ENCODE peak calls at places on chromosomes 3 and 15, in five cellular contexts. T, G, O, I and A are unnamed samples.

GRCh38 chr3:150736903-150737832 is 25.8 kb downstream of the SIAH2 start:
- DNase-seq in O (no peak), G (no peak), I (no peak), T (no peak), A (no peak)

GRCh38 chr15:73899197-73900128 is 26.1 kb downstream of the TBC1D21 start:
- DNase-seq in G (no peak), O (no peak), T (no peak), I (no peak), A (no peak)

GRCh38 chr3:279325-279724 is 82.8 kb downstream of the CHL1 start:
- DNase-seq in I (no peak), O (no peak), G (no peak), T (no peak), A (no peak)

GRCh38 chr3:32334675-32335074 is 57.0 kb upstream of the CMTM7 start:
- DNase-seq in I (no peak), G (peak), T (peak), O (no peak), A (no peak)

GRCh38 chr15:40456299-40456712 is 14.5 kb upstream of the CHST14 start:
- DNase-seq in I (peak), O (no peak), G (no peak), T (peak), A (no peak)

GRCh38 chr15:25811481-25811906 is 51.6 kb downstream of the ATP10A start:
- DNase-seq in I (no peak), T (no peak), O (no peak), G (no peak), A (peak)

GRCh38 chr15:50267577-50267976 is 2.1 kb upstream of the HDC start:
- DNase-seq in O (no peak), G (no peak), I (no peak), T (no peak), A (no peak)

GRCh38 chr3:57999423-58000115 is 8.7 kb upstream of the FLNB start:
- DNase-seq in T (peak), I (no peak), O (no peak), G (no peak), A (no peak)

GRCh38 chr3:17489139-17489538 is 253.3 kb downstream of the TBC1D5 start:
- DNase-seq in O (no peak), I (no peak), T (peak), G (no peak), A (no peak)

GRCh38 chr15:100339999-100340398 is 1.8 kb downstream of the ADAMTS17 start:
- DNase-seq in I (no peak), O (no peak), G (no peak), T (no peak), A (no peak)

GRCh38 chr3:138442996-138443395 is 8.6 kb downstream of the ESYT3 start:
- DNase-seq in O (no peak), I (no peak), T (no peak), G (no peak), A (no peak)

GRCh38 chr15:69393831-69394491 is 20.2 kb upstream of the KIF23 start:
- DNase-seq in I (no peak), O (no peak), T (peak), G (no peak), A (no peak)

GRCh38 chr15:42675021-42675420 is 61.9 kb downstream of the CDAN1 start:
- DNase-seq in I (no peak), O (no peak), T (no peak), G (no peak), A (no peak)

GRCh38 chr3:152281032-152281713 is 12.4 kb downstream of the MBNL1 start:
- DNase-seq in I (no peak), O (no peak), G (no peak), T (no peak), A (peak)

GRCh38 chr15:88982304-88982945 is 69.2 kb upstream of the MFGE8 start:
- DNase-seq in G (no peak), I (peak), O (peak), T (no peak), A (peak)

GRCh38 chr3:129890125-129890524 is 3.4 kb downstream of the TMCC1 start:
- DNase-seq in O (no peak), I (no peak), T (no peak), G (no peak), A (no peak)
- H3K4me3 ChIP-seq in O (peak), I (no peak), T (no peak), G (no peak), A (no peak)

GRCh38 chr3:23129062-23129461 is 74.1 kb upstream of the UBE2E2 start:
- DNase-seq in T (no peak), I (no peak), O (no peak), G (no peak), A (no peak)
- H3K4me3 ChIP-seq in T (no peak), I (peak), O (peak), G (no peak), A (no peak)

DNA sequence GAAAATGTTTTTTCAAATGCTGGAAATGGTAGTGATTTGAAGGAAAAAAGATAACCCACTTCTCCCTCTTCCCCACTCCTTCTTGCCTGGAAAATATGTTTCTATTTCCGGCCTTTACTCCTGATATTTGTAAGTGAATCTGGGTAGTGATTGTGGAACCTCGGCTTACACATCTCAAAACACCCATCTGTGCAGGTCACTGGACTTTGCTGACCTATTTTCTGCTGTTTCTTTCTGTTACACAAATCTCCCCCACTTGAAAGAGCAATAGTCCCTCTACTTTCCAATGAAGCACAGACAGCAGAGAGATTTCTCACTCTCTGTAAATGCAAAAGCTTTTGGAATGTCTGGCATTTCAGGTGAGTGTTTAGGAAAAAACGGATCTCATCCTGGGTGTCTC is 76.9 kb upstream of the ICE2 start:
- DNase-seq in O (no peak), G (no peak), T (no peak), I (no peak), A (no peak)
- H3K4me3 ChIP-seq in O (no peak), G (no peak), T (no peak), I (no peak), A (no peak)

DNA sequence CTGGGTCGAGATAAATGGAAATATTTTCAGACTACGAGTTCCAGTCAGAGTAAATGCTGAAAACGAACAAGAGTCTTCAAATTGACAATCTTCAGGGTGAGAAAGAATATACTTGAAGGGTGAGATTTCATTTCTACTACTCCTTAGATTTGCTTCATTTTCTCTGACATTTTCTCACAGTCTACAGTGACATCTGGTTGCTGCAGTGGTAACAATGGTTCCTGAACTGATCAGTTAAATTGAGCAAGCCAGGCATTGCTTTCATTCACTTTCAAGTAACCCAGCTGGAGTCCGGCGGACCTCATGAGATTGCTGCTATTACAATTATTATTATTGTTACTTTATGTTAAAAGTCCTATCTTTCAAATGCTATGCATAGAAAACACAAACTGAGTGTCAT is 337.1 kb downstream of the VGLL3 start:
- DNase-seq in G (no peak), I (no peak), O (no peak), T (no peak), A (no peak)
- H3K4me3 ChIP-seq in G (no peak), I (no peak), O (no peak), T (no peak), A (no peak)

DNA sequence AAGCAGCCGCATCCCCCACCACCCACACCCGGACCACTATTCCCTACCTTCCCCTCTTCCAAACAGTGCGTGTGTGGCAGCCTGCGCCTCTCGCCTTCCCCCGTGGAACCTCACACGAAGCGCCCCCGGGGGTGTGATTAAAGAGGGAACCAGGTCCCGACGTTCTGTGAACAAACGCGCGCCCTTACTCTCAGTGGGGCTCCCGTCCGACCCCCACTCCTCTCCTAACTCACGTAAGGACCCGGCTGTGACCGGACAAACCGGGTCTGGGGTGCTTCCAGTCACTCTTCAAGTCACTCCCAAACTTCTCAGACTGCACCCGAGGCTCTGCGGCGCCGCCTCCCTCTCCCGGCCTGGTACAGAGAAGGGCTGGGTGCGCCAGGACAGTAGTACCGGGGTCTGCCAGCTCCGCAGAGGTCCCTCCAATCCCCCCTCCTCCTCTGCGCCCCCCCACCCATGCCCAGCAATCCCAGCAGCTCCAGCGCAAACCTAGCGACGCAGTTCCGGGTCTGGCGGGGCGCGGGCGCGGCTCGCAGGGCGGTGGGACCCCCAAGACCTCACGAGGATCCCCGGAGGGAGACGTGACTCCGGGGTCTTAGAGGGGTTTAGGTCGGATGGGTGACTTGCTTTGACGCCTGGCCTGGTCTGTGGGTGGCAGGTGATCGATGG is 574 bp downstream of the DUOXA1 start:
- DNase-seq in G (no peak), T (peak), I (no peak), O (no peak), A (no peak)
- H3K4me3 ChIP-seq in G (peak), T (peak), I (peak), O (peak), A (no peak)

GRCh38 chr3:172161959-172162358 is 122.6 kb downstream of the FNDC3B start:
- DNase-seq in G (no peak), I (no peak), O (no peak), T (no peak), A (no peak)

GRCh38 chr3:172163320-172163719 is 123.9 kb downstream of the FNDC3B start:
- DNase-seq in O (no peak), I (no peak), T (no peak), G (no peak), A (no peak)

GRCh38 chr3:172159376-172159775 is 120.0 kb downstream of the FNDC3B start:
- DNase-seq in T (no peak), G (no peak), I (no peak), O (no peak), A (no peak)

GRCh38 chr3:172159962-172160538 is 120.7 kb downstream of the FNDC3B start:
- DNase-seq in G (no peak), O (no peak), T (no peak), I (peak), A (no peak)

DNA sequence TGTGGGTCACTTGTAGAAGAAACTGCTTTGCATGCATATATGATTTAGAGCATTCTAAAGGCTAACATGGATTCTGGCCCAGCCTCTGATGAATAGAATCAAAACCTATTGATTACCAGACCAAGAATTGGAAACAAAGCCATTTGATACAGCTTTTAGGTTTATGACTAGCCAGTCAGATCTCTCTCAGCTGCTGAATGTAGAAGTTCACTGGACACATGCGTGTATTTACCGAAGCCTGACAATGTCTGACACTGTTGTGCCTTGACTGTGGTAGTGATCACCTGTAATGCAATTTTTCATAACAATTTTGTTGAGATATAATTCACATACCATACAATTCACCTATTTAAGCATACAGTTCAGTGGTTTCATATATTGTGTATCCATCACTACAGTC is 122.0 kb downstream of the FNDC3B start:
- DNase-seq in G (no peak), T (no peak), O (no peak), I (no peak), A (no peak)
- H3K4me3 ChIP-seq in G (no peak), T (no peak), O (no peak), I (no peak), A (no peak)

GRCh38 chr3:40971191-40972168 is 227.8 kb upstream of the CTNNB1 start:
- DNase-seq in T (peak), I (peak), G (no peak), O (peak), A (peak)
- H3K4me3 ChIP-seq in T (no peak), I (no peak), G (no peak), O (no peak), A (no peak)

DNA sequence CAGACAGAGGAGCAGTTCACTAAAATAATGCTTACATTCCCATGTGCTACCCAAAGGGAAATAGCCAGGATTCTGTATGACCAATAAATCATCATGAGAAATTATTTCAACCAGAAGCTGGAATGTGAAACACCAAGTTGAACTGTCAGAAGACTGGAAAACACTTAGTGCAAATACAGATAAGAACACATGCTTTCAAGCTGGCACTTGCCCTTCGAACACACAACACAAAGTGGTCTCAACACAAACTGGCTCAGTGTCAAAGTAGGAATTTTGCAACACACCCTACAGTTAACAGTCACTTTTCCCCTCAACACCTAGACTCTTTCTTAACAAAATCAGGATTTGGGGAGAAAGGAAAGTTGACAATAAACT is 1.3 kb downstream of the FSD2 start:
- DNase-seq in G (no peak), I (no peak), O (no peak), T (peak), A (no peak)
- H3K4me3 ChIP-seq in G (no peak), I (no peak), O (peak), T (no peak), A (no peak)

DNA sequence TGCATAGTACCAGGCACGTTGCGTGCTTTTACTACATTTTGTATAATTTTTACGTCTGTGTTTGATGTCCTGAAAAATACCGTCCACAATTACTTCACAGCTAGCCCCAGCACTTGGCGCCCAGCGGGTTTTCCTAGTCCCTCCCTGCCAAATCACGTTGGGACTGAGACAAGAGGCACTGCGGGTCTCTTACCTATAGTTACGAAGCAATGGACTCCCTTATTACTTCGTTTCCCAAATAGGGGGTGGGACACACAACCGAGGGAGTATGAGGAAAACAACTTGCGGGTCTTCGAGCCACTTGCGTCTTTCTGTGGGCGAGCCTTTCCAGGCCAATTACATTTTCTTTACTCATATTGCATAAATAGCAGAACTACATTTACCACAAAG is 620 bp upstream of the CMSS1 start:
- DNase-seq in O (peak), T (peak), G (peak), I (no peak), A (no peak)
- H3K4me3 ChIP-seq in O (peak), T (peak), G (peak), I (peak), A (peak)